ENCODE peak calls at places on chromosomes 16 and 17, in nine cellular contexts. A is sciatic nerve; Z is amygdala; D is AG08395; I is NCI-H774; W is HFF-Myc; C is C1 segment of cervical spinal cord; E is mesendoderm; X is naive thymus-derived CD8-positive, alpha-beta T cell. P is an unnamed sample.

GRCh38 chr16:57873218-57873617 is 70.9 kb upstream of the KIFC3 start:
- DNase-seq in A (no peak), Z (no peak), D (no peak), I (no peak), W (no peak), C (no peak), E (peak), X (no peak), P (no peak)

GRCh38 chr17:8116779-8117178 is 1.5 kb downstream of the ALOXE3 start:
- DNase-seq in A (no peak), Z (no peak), D (no peak), I (no peak), W (no peak), C (no peak), E (no peak), X (no peak), P (no peak)

GRCh38 chr16:26177438-26177837 is 485.7 kb downstream of the HS3ST4 start:
- DNase-seq in A (no peak), Z (no peak), D (no peak), I (no peak), W (no peak), C (no peak), E (peak), X (no peak), P (no peak)

GRCh38 chr17:794876-795275 is 12.7 kb downstream of the MRM3 start:
- DNase-seq in A (peak), Z (peak), D (peak), I (peak), W (no peak), C (peak), E (peak), X (peak), P (peak)

GRCh38 chr16:13912891-13913290 is 7.1 kb upstream of the ERCC4 start:
- DNase-seq in A (no peak), Z (no peak), D (no peak), I (no peak), W (no peak), C (no peak), E (no peak), X (no peak), P (no peak)

GRCh38 chr16:9437115-9437514 is 345.7 kb downstream of the HAPSTR1 start:
- DNase-seq in A (no peak), Z (no peak), D (no peak), I (no peak), W (no peak), C (no peak), E (peak), X (no peak), P (no peak)

GRCh38 chr16:878071-878784 is 77.7 kb upstream of the GNG13 start:
- DNase-seq in A (no peak), Z (no peak), D (no peak), I (no peak), W (no peak), C (no peak), E (peak), X (no peak), P (no peak)

GRCh38 chr16:27727941-27728340 is 178.0 kb downstream of the KATNIP start:
- DNase-seq in A (no peak), Z (no peak), D (no peak), I (no peak), W (no peak), C (no peak), E (no peak), X (no peak), P (no peak)

P was measured in CD4-positive, alpha-beta T cell.